ENCODE peak calls at places on chromosomes 16 and 17, in seven cellular contexts. S is neuronal stem cell, Z is Peyer's patch, D is left lung, V is Panc1, G is PC-3, J is mammary epithelial cell. W is an unnamed sample.

GRCh38 chr16:23245268-23245667 is 56.8 kb upstream of the SCNN1B start:
- DNase-seq in D (no peak), Z (no peak), G (no peak), V (no peak), S (no peak), J (no peak), W (no peak)

GRCh38 chr17:57600092-57600491 is 145.0 kb downstream of the CCDC182 start:
- DNase-seq in J (no peak), Z (peak; percentile 45), G (no peak), V (no peak), S (no peak), D (no peak), W (no peak)

GRCh38 chr17:77886387-77886728 is 72.1 kb upstream of the TNRC6C start:
- DNase-seq in S (no peak), J (peak; percentile 23), D (peak; percentile 89), V (no peak), Z (no peak), G (no peak), W (no peak)

GRCh38 chr16:585351-585750 is 4.5 kb upstream of the RAB40C start:
- DNase-seq in Z (no peak), J (no peak), G (no peak), D (no peak), V (no peak), S (no peak), W (no peak)

GRCh38 chr17:6797718-6798351 is 21.8 kb downstream of the FBXO39 start:
- DNase-seq in G (peak; percentile 46), J (peak; percentile 32), V (no peak), Z (no peak), S (no peak), D (no peak), W (no peak)

GRCh38 chr17:2883544-2884203 is 87.4 kb downstream of the RAP1GAP2 start:
- DNase-seq in J (peak; percentile 31), G (peak; percentile 70), D (no peak), S (no peak), Z (no peak), V (no peak), W (no peak)

GRCh38 chr17:7841309-7841621 is 7.2 kb downstream of the KDM6B start:
- DNase-seq in J (no peak), D (no peak), V (no peak), G (no peak), Z (no peak), S (no peak), W (no peak)

GRCh38 chr16:24540575-24541240 is 1.3 kb downstream of the RBBP6 start:
- DNase-seq in V (no peak), G (peak; percentile 21), Z (no peak), S (no peak), J (peak; percentile 37), D (no peak), W (no peak)

GRCh38 chr16:22007159-22007508 is 777 bp upstream of the MOSMO start:
- DNase-seq in J (no peak), S (no peak), Z (no peak), V (no peak), D (no peak), G (no peak), W (no peak)

GRCh38 chr16:81189100-81189664 is 49.3 kb upstream of the BCO1 start:
- DNase-seq in V (no peak), S (no peak), J (no peak), D (peak; percentile 76), G (no peak), Z (peak; percentile 19), W (no peak)

GRCh38 chr17:8366231-8366630 is 10.3 kb downstream of the KRABD2 start:
- DNase-seq in V (no peak), J (no peak), D (no peak), Z (no peak), G (peak; percentile 58), S (no peak), W (no peak)

GRCh38 chr17:27573971-27574525 is 56.9 kb upstream of the LGALS9 start:
- DNase-seq in V (no peak), D (no peak), S (no peak), G (peak; percentile 16), Z (no peak), J (no peak), W (no peak)

GRCh38 chr17:35713069-35713728 is 18.2 kb upstream of the RASL10B start:
- DNase-seq in J (no peak), G (no peak), D (no peak), V (no peak), S (no peak), Z (no peak), W (no peak)

GRCh38 chr17:29613856-29614255 is 8.9 kb downstream of the CORO6 start:
- DNase-seq in J (no peak), Z (no peak), D (peak; percentile 59), G (no peak), S (no peak), V (no peak), W (no peak)
- H3K4me3 ChIP-seq in J (no peak overlapping the region), Z (peak overlapping the region; percentile 46), D (no peak overlapping the region), G (no peak overlapping the region), S (no peak overlapping the region), V (no peak overlapping the region), W (peak overlapping the region; percentile 33)

DNA sequence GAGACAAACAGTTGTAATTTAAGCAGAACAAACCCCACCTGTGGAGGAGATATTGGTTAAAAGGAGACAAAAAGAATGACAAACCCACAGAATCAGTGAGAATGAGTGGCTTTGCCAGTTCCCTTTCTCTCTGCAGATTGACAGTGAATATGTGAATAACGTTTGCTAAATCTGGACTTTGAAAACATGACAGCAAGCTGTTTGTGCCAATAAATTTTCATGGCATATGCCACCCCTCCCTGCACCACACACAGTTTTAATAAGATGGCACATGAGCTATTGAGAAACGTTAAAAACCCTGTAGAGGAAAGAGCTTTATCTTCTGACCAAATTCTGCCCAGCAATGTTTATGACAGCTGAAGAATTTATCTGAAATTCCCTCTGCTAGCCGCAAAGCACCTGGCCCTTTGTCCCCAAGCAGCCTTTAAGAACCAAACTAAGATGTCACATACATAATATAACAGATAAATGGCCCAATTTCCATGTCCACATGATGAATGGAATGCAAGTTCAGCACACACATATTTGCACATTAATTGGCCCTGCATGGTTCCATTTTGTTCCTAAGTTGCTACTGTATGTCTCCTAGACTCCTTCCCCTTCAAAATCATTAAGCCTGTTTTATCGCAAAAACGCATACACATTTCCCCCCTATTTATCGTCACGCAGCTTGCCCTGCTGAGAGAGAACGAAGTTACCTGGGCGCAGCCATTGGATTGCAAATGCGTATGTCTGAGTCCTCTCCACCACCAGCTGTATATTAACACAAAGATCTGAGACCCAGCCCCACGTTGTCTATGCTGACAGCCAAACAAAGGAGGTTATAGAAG is 773.5 kb upstream of the EEF2KMT start:
- DNase-seq in Z (no peak), V (no peak), S (no peak), D (no peak), J (no peak), G (no peak), W (no peak)
- H3K4me3 ChIP-seq in Z (no peak overlapping the region), V (no peak overlapping the region), S (no peak overlapping the region), D (no peak overlapping the region), J (no peak overlapping the region), G (no peak overlapping the region), W (no peak overlapping the region)

DNA sequence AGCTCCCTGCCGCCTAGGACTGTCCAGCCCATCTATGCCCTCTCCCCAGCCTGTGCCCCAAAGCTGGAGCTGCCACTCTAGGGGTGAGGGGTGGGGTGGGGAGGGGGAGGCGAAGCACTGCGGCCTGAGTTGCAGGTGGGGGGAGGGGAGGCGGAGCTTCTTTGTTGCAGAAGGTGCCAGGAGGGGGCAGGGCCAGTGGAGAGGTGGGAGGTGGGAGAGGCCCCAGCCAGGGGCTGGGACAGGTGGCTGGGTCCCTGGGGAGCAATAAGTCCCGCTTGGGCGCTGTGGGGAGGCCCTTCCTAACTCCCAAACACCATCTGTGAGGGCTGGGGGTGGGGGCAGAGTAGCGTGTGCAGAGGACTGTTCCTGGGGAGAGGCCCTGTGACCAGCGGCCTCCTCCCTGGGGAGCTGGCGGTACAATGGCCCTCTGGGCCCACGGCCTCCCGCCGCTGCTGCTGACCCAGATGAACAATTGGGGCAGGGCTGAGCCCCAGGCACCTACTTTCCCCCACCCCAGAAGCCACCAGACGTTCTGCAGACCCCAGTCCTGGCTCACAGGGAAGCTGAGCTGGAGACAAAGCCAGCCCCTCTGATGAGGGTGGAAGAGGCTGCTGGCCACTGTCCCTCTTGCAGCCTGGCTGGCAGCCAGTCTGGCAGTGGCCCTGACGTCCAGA is 2.2 kb upstream of the NTN3 start:
- DNase-seq in Z (peak; percentile 45), J (no peak), V (no peak), D (no peak), S (no peak), G (no peak), W (no peak)
- H3K4me3 ChIP-seq in Z (peak overlapping the region; percentile 46), J (no peak overlapping the region), V (peak overlapping the region; percentile 59), D (no peak overlapping the region), S (no peak overlapping the region), G (peak overlapping the region; percentile 64), W (peak overlapping the region; percentile 49)

GRCh38 chr16:87304951-87305350 is 12.2 kb downstream of the C16orf95 start:
- DNase-seq in D (no peak), J (no peak), Z (no peak), G (no peak), V (no peak), S (no peak), W (no peak)

GRCh38 chr16:87303431-87303930 is 13.7 kb downstream of the C16orf95 start:
- DNase-seq in S (no peak), J (no peak), G (peak; percentile 4), V (no peak), D (peak; percentile 75), Z (no peak), W (no peak)

GRCh38 chr16:87308826-87309225 is 8.4 kb downstream of the C16orf95 start:
- DNase-seq in G (no peak), J (no peak), Z (no peak), V (no peak), D (no peak), S (no peak), W (no peak)

GRCh38 chr16:87303962-87304521 is 13.2 kb downstream of the C16orf95 start:
- DNase-seq in S (no peak), V (no peak), J (no peak), D (no peak), G (no peak), Z (no peak), W (no peak)

GRCh38 chr16:87305505-87306391 is 11.4 kb downstream of the C16orf95 start:
- DNase-seq in J (peak; percentile 41), S (no peak), Z (no peak), D (no peak), G (no peak), V (no peak), W (no peak)
- H3K4me3 ChIP-seq in J (no peak overlapping the region), S (no peak overlapping the region), Z (no peak overlapping the region), D (no peak overlapping the region), G (no peak overlapping the region), V (no peak overlapping the region), W (no peak overlapping the region)

DNA sequence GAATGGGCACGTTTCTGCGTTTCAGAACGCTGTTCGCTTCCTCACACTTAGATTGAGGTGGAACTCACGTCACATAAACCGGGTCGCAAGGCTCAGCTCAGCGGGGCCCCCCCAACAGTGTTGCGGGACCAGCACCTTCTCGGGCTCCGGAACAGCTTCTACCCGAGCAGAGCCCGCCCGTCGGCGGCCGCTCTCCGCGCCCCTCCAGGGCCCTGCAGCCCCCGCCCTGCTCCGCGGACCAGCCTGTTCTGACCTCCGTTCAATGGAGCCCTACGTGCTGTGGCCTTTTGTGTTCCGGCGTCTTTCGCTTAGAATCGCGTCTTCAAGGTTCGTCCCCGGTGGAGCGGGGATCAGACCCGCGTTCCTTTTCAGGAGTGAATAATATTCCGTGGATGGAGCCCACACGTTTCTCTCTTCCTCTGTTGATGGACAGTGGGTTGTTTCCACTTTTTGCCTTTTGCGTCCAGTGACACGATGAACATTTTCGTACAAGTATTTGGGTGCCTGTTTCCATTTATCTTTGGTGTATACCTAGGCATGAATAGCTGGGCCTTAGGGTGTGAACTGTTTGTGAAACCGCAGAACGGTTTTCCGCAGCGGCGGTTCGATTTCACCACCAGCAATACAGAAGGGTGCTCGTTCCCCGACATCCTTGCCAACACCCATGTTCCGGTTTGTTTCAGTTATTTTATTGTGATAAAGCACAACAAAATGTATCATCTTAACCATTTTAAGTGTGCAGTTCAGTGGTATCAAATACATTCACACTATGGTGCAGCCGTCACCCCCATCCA is 2.3 kb upstream of the SLC22A31 start:
- DNase-seq in V (no peak), S (no peak), D (peak; percentile 55), G (no peak), Z (no peak), J (no peak), W (no peak)
- H3K4me3 ChIP-seq in V (peak overlapping the region; percentile 41), S (peak overlapping the region; percentile 29), D (peak overlapping the region; percentile 13), G (peak overlapping the region; percentile 74), Z (no peak overlapping the region), J (no peak overlapping the region), W (no peak overlapping the region)